ENCODE peak calls at places on chromosomes 13 and 19, in four cellular contexts. O, F, N and D are unnamed samples.

GRCh38 chr13:27918041-27918917 is 1.5 kb upstream of the PDX1 start:
- DNase-seq in F (no peak), O (no peak), N (no peak), D (no peak)

GRCh38 chr13:30870049-30870884 is 35.8 kb upstream of the MEDAG start:
- DNase-seq in F (peak; percentile 79), N (no peak), O (no peak), D (peak; percentile 92)

GRCh38 chr19:37304884-37305255 is 66.0 kb upstream of the ZNF527 start:
- DNase-seq in F (no peak), O (no peak), N (no peak), D (no peak)

GRCh38 chr19:6417713-6418561 is 6.7 kb downstream of the KHSRP start:
- DNase-seq in F (no peak), N (no peak), O (no peak), D (no peak)

GRCh38 chr13:49308104-49308875 is 60.6 kb downstream of the CDADC1 start:
- DNase-seq in N (no peak), F (no peak), O (peak; percentile 63), D (no peak)

GRCh38 chr13:32639502-32640105 is 53.4 kb downstream of the PDS5B start:
- DNase-seq in N (peak; percentile 15), F (peak; percentile 17), O (peak; percentile 50), D (peak; percentile 44)

GRCh38 chr13:52001120-52001731 is 10.0 kb downstream of the ATP7B start:
- DNase-seq in O (peak; percentile 59), N (no peak), F (peak; percentile 39), D (peak; percentile 49)

GRCh38 chr13:29948246-29948645 is 97.8 kb upstream of the UBL3 start:
- DNase-seq in F (no peak), O (no peak), N (no peak), D (no peak)

GRCh38 chr13:66265446-66265845 is 964.7 kb downstream of the PCDH9 start:
- DNase-seq in F (no peak), N (no peak), O (no peak), D (no peak)

GRCh38 chr13:50129065-50129922 is 114.0 kb downstream of the KCNRG start:
- DNase-seq in N (no peak), O (no peak), F (no peak), D (no peak)

GRCh38 chr13:73714522-73714921 is 419.7 kb downstream of the KLF12 start:
- DNase-seq in O (no peak), N (no peak), F (no peak), D (no peak)

GRCh38 chr19:45790942-45791341 is 1.7 kb downstream of the DMWD start:
- DNase-seq in N (no peak), F (no peak), O (no peak), D (no peak)

GRCh38 chr13:98480915-98481510 is 95.9 kb downstream of the STK24 start:
- DNase-seq in F (peak; percentile 73), N (no peak), O (no peak), D (no peak)

DNA sequence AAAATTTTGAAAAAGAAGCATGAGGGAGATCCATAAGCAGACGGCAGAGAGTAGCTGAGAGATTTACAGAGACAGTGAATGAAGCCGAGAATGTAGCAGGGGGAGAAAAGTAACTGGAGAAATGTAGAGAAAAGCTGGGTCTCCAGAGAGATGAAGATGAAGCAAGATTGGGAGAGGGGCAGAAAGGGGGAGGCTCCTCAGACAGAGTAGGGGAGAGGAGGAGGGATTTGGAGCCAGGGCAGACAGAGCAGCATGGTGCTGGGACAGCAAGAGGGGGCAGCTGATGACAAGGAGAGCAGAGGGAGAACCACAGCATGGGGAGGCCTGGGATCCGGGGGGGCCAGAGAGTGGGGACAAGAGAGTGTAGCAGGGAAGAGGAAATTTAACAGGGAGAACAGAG is 933 bp downstream of the ZNF610 start:
- DNase-seq in O (no peak), F (no peak), N (no peak), D (no peak)
- TF ChIP-seq BHLHE40 in O (no peak), F (no peak), N (no peak), D (no peak)

DNA sequence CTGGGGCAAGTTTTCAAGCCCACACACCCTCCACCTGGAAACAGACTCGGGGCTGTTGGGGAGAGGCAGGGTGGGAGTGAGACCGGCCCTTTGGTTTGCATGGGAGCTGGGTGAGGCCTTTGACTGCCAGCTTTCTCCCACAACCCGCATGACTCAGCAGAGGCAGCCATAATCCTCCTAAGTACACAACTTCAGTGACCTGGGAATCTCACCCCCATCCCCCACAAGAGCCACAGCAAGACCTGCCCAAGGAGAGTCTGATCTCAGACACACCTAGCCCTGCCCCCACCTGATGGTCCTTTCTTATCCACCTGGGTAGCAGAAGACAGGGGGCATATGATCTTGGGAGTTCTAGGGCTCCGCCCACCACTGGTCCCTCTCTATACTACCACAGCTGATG is 1615.4 kb downstream of the EFNB2 start:
- DNase-seq in F (no peak), O (no peak), N (no peak), D (no peak)
- TF ChIP-seq FOXK2 in F (no peak), O (no peak), N (no peak), D (no peak)

DNA sequence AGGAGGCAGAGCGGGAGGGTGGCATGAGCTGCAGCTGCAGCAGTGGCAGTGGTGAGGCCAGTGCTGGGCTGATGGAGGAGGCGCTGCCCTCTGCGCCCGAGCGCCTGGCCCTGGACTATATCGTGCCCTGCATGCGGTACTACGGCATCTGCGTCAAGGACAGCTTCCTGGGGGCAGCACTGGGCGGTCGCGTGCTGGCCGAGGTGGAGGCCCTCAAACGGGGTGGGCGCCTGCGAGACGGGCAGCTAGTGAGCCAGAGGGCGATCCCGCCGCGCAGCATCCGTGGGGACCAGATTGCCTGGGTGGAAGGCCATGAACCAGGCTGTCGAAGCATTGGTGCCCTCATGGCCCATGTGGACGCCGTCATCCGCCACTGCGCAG is 2.0 kb downstream of the EGLN2 start:
- DNase-seq in N (no peak), O (no peak), F (no peak), D (no peak)
- TF ChIP-seq BHLHE40 in N (no peak), O (no peak), F (no peak), D (no peak)

GRCh38 chr19:15159251-15159650 is 41.5 kb downstream of the NOTCH3 start:
- DNase-seq in O (no peak), N (no peak), F (no peak), D (no peak)

GRCh38 chr19:15156391-15156790 is 44.4 kb downstream of the NOTCH3 start:
- DNase-seq in O (no peak), F (no peak), N (no peak), D (no peak)

GRCh38 chr19:15166700-15167099 is 34.1 kb downstream of the NOTCH3 start:
- DNase-seq in O (no peak), N (no peak), F (peak; percentile 51), D (no peak)

GRCh38 chr19:15161028-15161984 is 39.5 kb downstream of the NOTCH3 start:
- DNase-seq in N (no peak), F (peak; percentile 55), O (peak; percentile 61), D (peak; percentile 65)
- TF ChIP-seq FOXK2 in N (no peak), F (no peak), O (no peak), D (no peak)

DNA sequence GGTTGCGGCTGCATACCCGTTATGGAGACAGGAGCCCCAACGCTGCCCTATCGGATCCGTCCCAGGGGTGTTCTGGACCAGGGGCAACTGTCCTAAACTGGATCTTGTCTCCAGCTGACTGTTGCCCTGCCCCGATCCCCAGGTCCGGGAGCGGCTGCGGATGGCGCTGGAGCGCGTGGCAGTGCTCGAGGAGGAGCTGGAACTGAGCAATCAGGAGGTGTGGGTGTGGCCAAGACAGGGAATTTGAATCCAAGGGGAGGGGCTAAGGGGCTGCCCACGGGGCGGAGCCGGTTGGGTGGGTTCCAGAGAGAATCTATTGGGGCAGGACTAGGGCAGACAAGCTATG is 9.9 kb downstream of the PPFIA3 start:
- DNase-seq in F (peak; percentile 82), O (no peak), N (no peak), D (no peak)
- TF ChIP-seq BHLHE40 in F (no peak), O (no peak), N (no peak), D (no peak)

DNA sequence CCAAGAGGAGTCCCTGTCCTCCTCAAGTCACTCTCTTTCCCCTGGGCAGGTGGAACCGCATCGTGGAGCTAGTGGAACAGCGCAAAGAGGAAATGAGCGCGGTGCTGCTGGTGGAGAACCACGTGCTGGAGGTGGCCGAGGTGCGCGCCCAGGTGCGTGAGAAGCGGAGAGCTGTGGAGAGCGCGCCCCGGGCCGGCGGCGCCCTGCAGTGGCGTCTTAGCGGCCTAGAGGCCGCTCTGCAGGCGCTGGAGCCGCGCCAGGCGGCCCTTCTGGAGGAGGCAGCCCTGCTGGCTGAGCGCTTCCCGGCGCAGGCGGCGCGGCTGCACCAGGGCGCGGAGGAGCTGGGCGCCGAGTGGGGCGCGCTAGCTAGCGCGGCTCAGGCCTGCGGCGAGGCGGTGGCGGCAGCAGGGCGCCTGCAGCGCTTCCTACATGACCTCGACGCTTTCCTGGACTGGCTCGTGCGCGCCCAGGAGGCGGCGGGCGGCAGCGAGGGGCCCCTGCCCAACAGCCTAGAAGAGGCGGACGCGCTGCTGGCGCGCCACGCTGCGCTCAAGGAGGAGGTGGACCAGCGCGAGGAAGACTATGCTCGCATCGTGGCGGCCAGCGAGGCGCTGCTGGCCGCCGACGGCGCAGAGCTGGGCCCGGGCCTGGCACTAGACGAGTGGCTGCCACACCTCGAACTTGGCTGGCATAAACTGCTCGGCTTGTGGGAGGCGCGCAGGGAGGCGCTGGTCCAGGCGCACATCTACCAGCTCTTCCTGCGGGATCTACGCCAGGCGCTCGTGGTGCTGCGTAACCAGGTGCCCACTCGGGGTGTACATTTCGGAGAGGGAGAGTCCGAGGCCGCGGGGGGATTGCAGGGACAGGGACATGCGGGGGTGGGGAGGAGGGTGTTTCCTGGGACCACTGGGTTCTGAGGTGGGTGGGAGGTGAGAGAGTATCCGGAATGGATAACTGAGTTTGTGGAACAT is 52.8 kb downstream of the SPTBN4 start:
- DNase-seq in O (no peak), F (no peak), N (no peak), D (peak; percentile 52)
- TF ChIP-seq FOXK2 in O (no peak), F (no peak), N (no peak), D (no peak)

GRCh38 chr13:102141625-102142472 is 260.0 kb downstream of the FGF14 start:
- DNase-seq in O (peak; percentile 4), N (no peak), F (peak; percentile 10), D (no peak)
- TF ChIP-seq BHLHE40 in O (no peak), N (no peak), F (no peak), D (no peak)